ENCODE peak calls at places on chromosomes 13 and 19, in ten cellular contexts. N is body of pancreas, L is adrenal gland, J is HCT116, V is transverse colon, X is IMR-90, O is suprapubic skin, C is stomach, W is ovary, Y is tibial nerve. U is an unnamed sample.

GRCh38 chr13:112983428-112984196 is 14.6 kb downstream of the MCF2L start:
- DNase-seq in J (no peak), W (no peak), N (no peak), O (no peak), Y (no peak), V (peak), C (no peak), X (no peak), L (peak), U (no peak)

GRCh38 chr13:79402074-79402635 is 3.9 kb downstream of the RBM26 start:
- DNase-seq in W (no peak), Y (no peak), J (no peak), N (no peak), V (no peak), C (no peak), O (no peak), L (no peak), X (no peak), U (peak)

GRCh38 chr19:21148681-21149080 is 6.8 kb downstream of the ZNF431 start:
- DNase-seq in V (no peak), N (no peak), Y (no peak), L (no peak), O (no peak), X (no peak), J (no peak), C (no peak), W (no peak), U (no peak)

GRCh38 chr19:5805465-5806132 is 732 bp downstream of the NRTN start:
- DNase-seq in L (peak), W (peak), J (no peak), X (peak), C (peak), V (peak), N (peak), O (no peak), Y (no peak), U (peak)

GRCh38 chr13:49627831-49628652 is at the start of gene ARL11:
- DNase-seq in W (no peak), J (no peak), Y (peak), V (peak), O (no peak), C (peak), X (no peak), L (peak), N (no peak), U (peak)

GRCh38 chr13:44971656-44972595 is 17.3 kb downstream of the NUFIP1 start:
- DNase-seq in V (no peak), Y (no peak), N (no peak), J (no peak), X (peak), L (no peak), O (no peak), C (no peak), W (no peak), U (no peak)

GRCh38 chr19:866769-867300 is 7.4 kb downstream of the CFD start:
- DNase-seq in X (no peak), C (no peak), J (no peak), W (no peak), L (no peak), O (no peak), Y (no peak), V (no peak), N (no peak), U (no peak)

GRCh38 chr13:42221321-42221720 is 50.6 kb upstream of the AKAP11 start:
- DNase-seq in J (no peak), N (no peak), V (no peak), O (no peak), L (no peak), X (no peak), Y (no peak), C (no peak), W (no peak), U (no peak)

GRCh38 chr13:93116809-93117208 is 109.8 kb upstream of the GPC6 start:
- DNase-seq in N (no peak), J (no peak), O (no peak), C (no peak), V (no peak), X (no peak), W (no peak), L (no peak), Y (no peak), U (no peak)

GRCh38 chr19:16576690-16577530 is 4.7 kb upstream of the SLC35E1 start:
- DNase-seq in V (no peak), W (no peak), J (no peak), O (no peak), X (no peak), Y (no peak), L (no peak), N (no peak), C (no peak), U (no peak)
- TF ChIP-seq POLR2A in V (no peak), W (no peak), J (no peak), O (no peak), X (no peak), Y (no peak), L (no peak), N (no peak), C (no peak), U (no peak)

DNA sequence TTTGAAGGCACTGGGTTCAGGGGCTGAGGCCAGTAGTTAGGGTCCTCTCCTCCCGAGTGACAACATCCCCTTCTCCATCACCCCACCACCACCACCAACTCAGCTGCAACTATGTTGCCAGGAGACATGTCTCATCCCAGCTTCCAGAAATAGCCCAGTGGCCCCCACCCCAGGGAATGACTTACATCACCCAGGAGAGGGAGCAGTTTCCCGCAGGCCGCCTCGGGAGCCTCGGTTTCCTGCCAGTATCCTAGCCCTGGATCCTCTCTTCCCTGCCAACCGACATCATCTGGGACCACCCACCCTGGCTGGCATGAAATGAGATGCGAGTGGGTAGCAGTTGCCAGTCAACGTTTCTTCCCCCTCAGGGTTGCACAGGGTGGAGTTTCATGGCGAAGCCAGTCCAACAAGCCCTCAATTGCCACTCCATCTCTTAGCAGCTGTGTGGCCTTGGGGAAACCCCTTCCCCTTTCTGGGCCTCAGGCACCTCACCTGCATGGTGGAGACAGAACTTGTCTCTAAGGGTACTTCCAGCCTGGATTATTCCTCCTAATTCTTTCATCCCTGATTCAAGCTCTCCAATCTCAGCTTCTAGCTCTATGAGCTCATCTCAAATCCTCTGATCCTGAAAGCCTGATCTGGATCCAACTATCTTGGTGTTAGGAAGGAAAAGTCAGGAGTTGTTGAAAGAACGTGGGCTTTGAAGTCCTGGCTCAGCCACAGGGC is 3.9 kb upstream of the GSK3A start:
- DNase-seq in O (peak), X (peak), V (peak), Y (peak), L (peak), J (no peak), N (peak), C (peak), W (peak), U (no peak)
- TF ChIP-seq POLR2A in O (no peak), X (no peak), V (no peak), Y (no peak), L (no peak), J (no peak), N (no peak), C (no peak), W (no peak), U (no peak)

GRCh38 chr19:2039082-2039958 is 11.7 kb downstream of the MKNK2 start:
- DNase-seq in O (no peak), Y (no peak), V (no peak), N (peak), X (no peak), C (no peak), J (no peak), L (peak), W (peak), U (no peak)

GRCh38 chr19:2036424-2036823 is 14.6 kb downstream of the MKNK2 start:
- DNase-seq in J (no peak), C (no peak), X (no peak), W (no peak), N (peak), O (no peak), V (no peak), Y (no peak), L (no peak), U (no peak)

GRCh38 chr19:2035590-2035991 is 15.5 kb downstream of the MKNK2 start:
- DNase-seq in C (no peak), O (peak), V (no peak), W (no peak), J (no peak), X (no peak), L (no peak), N (no peak), Y (no peak), U (no peak)

GRCh38 chr19:2038284-2039081 is 12.6 kb downstream of the MKNK2 start:
- DNase-seq in C (no peak), N (no peak), V (no peak), W (peak), J (no peak), O (peak), X (no peak), Y (no peak), L (no peak), U (no peak)

GRCh38 chr19:2037676-2038255 is 13.3 kb downstream of the MKNK2 start:
- DNase-seq in O (no peak), X (no peak), C (no peak), V (no peak), N (no peak), Y (no peak), L (no peak), W (peak), J (no peak), U (no peak)
- TF ChIP-seq POLR2A in O (no peak), X (no peak), C (no peak), V (no peak), N (no peak), Y (no peak), L (no peak), W (no peak), J (no peak), U (no peak)

DNA sequence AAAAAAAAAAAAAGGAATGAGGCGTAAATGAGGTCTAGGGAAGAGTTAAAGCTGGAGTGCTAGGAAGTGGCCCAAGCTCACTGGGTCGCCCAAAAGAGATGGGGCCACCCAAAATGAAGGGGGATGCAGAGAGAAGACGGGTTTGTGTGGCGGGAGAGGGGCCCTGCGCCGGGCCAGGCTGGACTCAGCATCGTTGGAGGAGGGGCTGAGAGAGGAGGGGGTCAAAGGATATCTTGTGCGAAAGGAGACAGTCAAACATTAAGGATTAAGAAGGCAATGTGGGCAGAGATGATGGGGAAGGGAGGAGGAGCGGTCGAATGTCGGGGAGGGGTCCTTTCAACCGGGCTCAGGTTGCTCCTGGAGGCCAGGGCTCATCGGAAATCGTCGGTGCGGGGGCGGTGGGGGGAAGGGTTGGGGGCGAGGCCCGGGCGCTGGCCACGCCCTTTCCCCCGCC is 825 bp upstream of the CARM1 start:
- DNase-seq in Y (no peak), V (no peak), W (no peak), J (no peak), O (no peak), N (no peak), L (no peak), C (no peak), X (no peak), U (no peak)
- TF ChIP-seq POLR2A in Y (no peak), V (peak), W (no peak), J (no peak), O (no peak), N (no peak), L (no peak), C (no peak), X (no peak), U (no peak)

DNA sequence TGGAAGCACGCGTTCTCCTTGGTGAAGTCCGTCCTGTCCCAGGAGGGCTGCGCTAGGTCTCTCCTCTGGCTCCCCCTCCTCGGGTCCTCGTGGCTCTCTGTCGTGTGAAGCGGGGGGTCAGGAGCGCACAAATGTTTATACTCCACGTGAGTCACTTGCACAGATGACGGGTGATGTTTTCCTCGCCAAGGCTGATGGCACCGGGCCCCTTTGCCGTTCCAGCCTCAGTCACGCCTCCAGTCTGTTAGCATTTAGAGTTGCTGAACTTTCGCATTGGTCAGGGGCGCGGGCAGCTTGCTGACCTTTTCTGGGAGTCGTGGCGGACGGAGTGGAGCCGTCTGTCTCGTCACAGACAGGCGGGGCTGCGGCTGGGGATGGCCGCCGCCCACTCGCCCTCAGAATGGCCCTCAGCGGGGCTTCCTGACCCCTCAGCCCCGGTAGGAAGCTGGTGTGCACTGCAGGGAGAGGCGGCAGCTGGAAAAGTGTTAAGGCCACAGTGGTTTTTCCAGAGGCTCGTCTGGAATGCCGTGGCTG is 13.7 kb downstream of the KLHL26 start:
- DNase-seq in C (peak), N (peak), X (peak), Y (peak), L (peak), J (no peak), W (peak), O (peak), V (peak), U (no peak)
- TF ChIP-seq POLR2A in C (no peak), N (no peak), X (peak), Y (no peak), L (no peak), J (no peak), W (peak), O (no peak), V (no peak), U (no peak)

DNA sequence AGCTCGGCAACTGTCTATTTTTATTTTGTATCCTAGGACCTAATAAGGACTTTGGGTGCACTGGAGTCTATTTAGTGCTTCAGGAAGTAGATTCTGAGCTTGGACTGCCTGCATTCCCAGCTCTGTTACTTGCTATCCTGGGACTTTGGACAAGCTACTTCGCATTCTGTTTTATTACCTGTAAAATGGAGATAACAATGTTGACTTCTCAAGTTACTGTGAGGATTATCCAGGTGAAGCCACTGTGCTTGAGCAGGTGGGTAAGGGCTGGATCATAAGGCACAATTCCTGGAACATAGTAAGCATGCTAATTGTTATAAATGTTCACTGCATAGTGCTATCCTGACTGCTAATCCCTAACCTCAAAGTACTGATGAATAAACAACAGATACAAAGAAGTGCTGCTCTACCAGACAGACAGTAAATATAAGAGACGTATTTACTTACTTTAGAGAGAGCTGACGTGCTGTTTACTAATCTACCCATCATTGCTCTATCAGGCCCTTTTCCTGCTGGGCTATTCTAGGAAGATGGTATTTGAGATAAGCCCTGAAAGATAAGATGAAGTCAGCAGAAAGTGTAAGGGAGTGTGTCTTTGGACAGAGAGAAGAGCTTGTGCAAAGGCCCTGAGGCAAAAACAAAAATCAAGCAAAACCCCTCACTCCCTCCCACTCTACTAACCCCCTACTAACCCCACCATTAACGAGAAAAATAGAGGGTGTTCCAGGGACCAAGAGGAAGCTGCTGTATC is 50.8 kb upstream of the FLT1 start:
- DNase-seq in L (no peak), V (peak), N (no peak), Y (no peak), W (no peak), C (no peak), X (no peak), J (no peak), O (no peak), U (no peak)
- TF ChIP-seq POLR2A in L (no peak), V (no peak), N (no peak), Y (no peak), W (no peak), C (no peak), X (no peak), J (no peak), O (no peak), U (no peak)

GRCh38 chr19:54421169-54421516 is 5.9 kb downstream of the TTYH1 start:
- DNase-seq in L (no peak), X (no peak), W (no peak), Y (no peak), C (no peak), J (no peak), N (peak), V (no peak), O (no peak), U (no peak)
- TF ChIP-seq POLR2A in L (no peak), X (no peak), W (no peak), Y (no peak), C (no peak), J (no peak), N (no peak), V (no peak), O (no peak), U (no peak)

U was measured in erythroblast.